ENCODE peak calls at places on chromosomes 11 and 22, in five cellular contexts. L is fibroblast of mammary gland, F is hippocampal formation, G is GDM1, U is hypothalamus. Z is an unnamed sample.
A peak's percentile ranks its signal among the peaks of the same experiment; 100 is the strongest.

GRCh38 chr11:1844221-1845094 is 5.7 kb downstream of the TNNI2 start:
- DNase-seq in F (no peak), L (peak; percentile 25), G (peak; percentile 59), U (no peak), Z (no peak)

GRCh38 chr11:131300304-131300703 is 70.1 kb upstream of the NTM start:
- DNase-seq in F (no peak), U (no peak), L (no peak), G (no peak), Z (no peak)

GRCh38 chr11:342328-342727 is 21.7 kb upstream of the IFITM3 start:
- DNase-seq in L (no peak), G (no peak), U (no peak), F (no peak), Z (no peak)

GRCh38 chr11:119087747-119088241 is 3.1 kb downstream of the HMBS start:
- DNase-seq in U (no peak), G (no peak), L (no peak), F (no peak), Z (peak; percentile 18)

GRCh38 chr11:9573775-9574555 is 495 bp downstream of the WEE1 start:
- DNase-seq in U (no peak), L (no peak), F (no peak), G (no peak), Z (peak; percentile 71)

GRCh38 chr22:17083811-17084540 is 824 bp upstream of the IL17RA start:
- DNase-seq in F (no peak), G (no peak), L (no peak), U (no peak), Z (no peak)

GRCh38 chr11:119992171-119993051 is 145.5 kb downstream of the TRIM29 start:
- DNase-seq in L (no peak), G (no peak), F (no peak), U (no peak), Z (peak; percentile 73)

GRCh38 chr11:64094463-64095223 is 58.9 kb downstream of the FLRT1 start:
- DNase-seq in F (no peak), L (peak; percentile 77), U (no peak), G (peak; percentile 2), Z (peak; percentile 38)

GRCh38 chr11:575324-575995 is 810 bp upstream of the PHRF1 start:
- DNase-seq in U (no peak), L (no peak), G (no peak), F (no peak), Z (peak; percentile 95)

GRCh38 chr22:29842740-29843139 is 4.7 kb upstream of the ASCC2 start:
- DNase-seq in G (no peak), F (no peak), U (no peak), L (peak; percentile 99), Z (peak; percentile 24)

GRCh38 chr11:48093795-48094642 is 113.7 kb downstream of the PTPRJ start:
- DNase-seq in G (no peak), L (peak; percentile 70), F (no peak), U (no peak), Z (peak; percentile 87)

GRCh38 chr11:130145975-130146776 is 13.4 kb upstream of the ST14 start:
- DNase-seq in L (peak; percentile 31), U (no peak), G (no peak), F (no peak), Z (peak; percentile 26)

GRCh38 chr11:12599408-12600143 is 74.6 kb upstream of the TEAD1 start:
- DNase-seq in F (no peak), G (peak; percentile 5), U (peak; percentile 11), L (peak; percentile 29), Z (peak; percentile 79)

GRCh38 chr22:29072193-29072978 is 449 bp upstream of the KREMEN1 start:
- DNase-seq in F (peak; percentile 50), L (peak; percentile 45), G (peak; percentile 62), U (peak; percentile 59), Z (peak; percentile 93)

GRCh38 chr11:36155770-36156485 is 133.3 kb downstream of the COMMD9 start:
- DNase-seq in G (no peak), U (peak; percentile 41), L (peak; percentile 75), F (peak; percentile 39), Z (peak; percentile 63)

GRCh38 chr11:118144869-118145268 is 7.8 kb downstream of the SCN4B start:
- DNase-seq in F (no peak), L (no peak), U (no peak), G (no peak), Z (peak; percentile 40)

GRCh38 chr11:71311928-71312510 is 59.6 kb upstream of the SHANK2 start:
- DNase-seq in U (no peak), F (no peak), L (no peak), G (no peak), Z (no peak)

GRCh38 chr11:95682552-95682951 is 107.0 kb downstream of the FAM76B start:
- DNase-seq in F (no peak), G (no peak), U (no peak), L (peak; percentile 73), Z (no peak)

GRCh38 chr22:46297151-46297819 is 615 bp downstream of the GTSE1 start:
- DNase-seq in L (peak; percentile 60), G (no peak), F (no peak), U (no peak), Z (peak; percentile 67)

GRCh38 chr11:34105957-34106504 is 602 bp downstream of the NAT10 start:
- DNase-seq in L (peak; percentile 23), G (no peak), U (peak; percentile 9), F (no peak), Z (peak; percentile 62)

GRCh38 chr11:127451852-127452251 is 451.3 kb upstream of the KIRREL3 start:
- DNase-seq in U (peak; percentile 86), G (no peak), L (no peak), F (peak; percentile 68), Z (no peak)

GRCh38 chr11:112042161-112042960 is 17.2 kb downstream of the DLAT start:
- DNase-seq in F (no peak), L (peak; percentile 26), U (no peak), G (peak; percentile 1), Z (no peak)

GRCh38 chr11:57406337-57406904 is 16.0 kb upstream of the PRG2 start:
- DNase-seq in F (no peak), U (no peak), G (peak; percentile 57), L (peak; percentile 60), Z (no peak)

GRCh38 chr11:33262016-33262638 is 4.9 kb downstream of the HIPK3 start:
- DNase-seq in U (no peak), F (no peak), G (no peak), L (peak; percentile 30), Z (peak; percentile 30)

GRCh38 chr11:1782026-1782696 is 18.4 kb upstream of the CTSD start:
- DNase-seq in F (no peak), U (no peak), L (no peak), G (no peak), Z (no peak)

GRCh38 chr11:79237111-79237510 is 203.7 kb downstream of the TENM4 start:
- DNase-seq in G (no peak), U (no peak), F (no peak), L (no peak), Z (peak; percentile 33)

GRCh38 chr11:58222730-58223129 is 6.0 kb downstream of the OR10Q1 start:
- DNase-seq in G (no peak), F (no peak), L (peak; percentile 40), U (no peak), Z (no peak)

GRCh38 chr11:73152086-73152853 is 10.2 kb upstream of the FCHSD2 start:
- DNase-seq in F (no peak), U (no peak), L (no peak), G (no peak), Z (no peak)

GRCh38 chr11:129215506-129216245 is 23.6 kb upstream of the ARHGAP32 start:
- DNase-seq in U (no peak), L (no peak), G (no peak), F (no peak), Z (no peak)

GRCh38 chr11:45869551-45869950 is 15.9 kb upstream of the MAPK8IP1 start:
- DNase-seq in G (no peak), U (no peak), F (no peak), L (no peak), Z (no peak)

GRCh38 chr11:72202571-72202970 is 10.6 kb downstream of the FOLR1 start:
- DNase-seq in U (no peak), L (no peak), G (no peak), F (no peak), Z (no peak)

GRCh38 chr11:74749127-74749964 is 697 bp downstream of the RNF169 start:
- DNase-seq in F (no peak), G (peak; percentile 56), U (no peak), L (peak; percentile 34), Z (peak; percentile 73)

GRCh38 chr11:30552839-30553238 is 33.3 kb downstream of the MPPED2 start:
- DNase-seq in F (no peak), L (no peak), G (no peak), U (no peak), Z (no peak)

GRCh38 chr11:129637473-129637872 is 178.2 kb upstream of the TMEM45B start:
- DNase-seq in L (peak; percentile 51), F (no peak), G (no peak), U (no peak), Z (no peak)